ENCODE peak calls at places on chromosome 14, in five cellular contexts. K is stomach, F is H9, H is GM23248, O is PC-9. A is an unnamed sample.

GRCh38 chr14:64539186-64539552 is 1.4 kb upstream of the HSPA2 start:
- DNase-seq in K (no peak), F (no peak), H (peak; percentile 59), O (peak; percentile 79), A (no peak)

GRCh38 chr14:20658246-20658645 is 16.8 kb upstream of the OR6S1 start:
- DNase-seq in K (no peak), F (no peak), H (no peak), O (no peak), A (no peak)

GRCh38 chr14:59374048-59374447 is 91.1 kb downstream of the GPR135 start:
- DNase-seq in K (no peak), F (no peak), H (no peak), O (no peak), A (no peak)

GRCh38 chr14:61184117-61184516 is 97.0 kb downstream of the TMEM30B start:
- DNase-seq in K (no peak), F (no peak), H (peak; percentile 91), O (no peak), A (no peak)

GRCh38 chr14:96096639-96097610 is 57.8 kb downstream of the C14orf132 start:
- DNase-seq in K (no peak), F (no peak), H (no peak), O (no peak), A (no peak)

GRCh38 chr14:62626416-62626815 is 418.8 kb downstream of the KCNH5 start:
- DNase-seq in K (no peak), F (no peak), H (no peak), O (no peak), A (no peak)

GRCh38 chr14:87805315-87805723 is 187.7 kb downstream of the GALC start:
- DNase-seq in K (peak; percentile 29), F (peak; percentile 78), H (peak; percentile 48), O (no peak), A (no peak)

GRCh38 chr14:52124791-52125661 is 56.2 kb upstream of the NID2 start:
- DNase-seq in K (no peak), F (peak; percentile 49), H (peak; percentile 91), O (peak; percentile 72), A (no peak)

GRCh38 chr14:61397607-61398006 is 76.2 kb downstream of the PRKCH start:
- DNase-seq in K (no peak), F (no peak), H (no peak), O (no peak), A (no peak)

GRCh38 chr14:58777541-58777979 is 139.8 kb downstream of the DACT1 start:
- DNase-seq in K (no peak), F (no peak), H (no peak), O (no peak), A (no peak)

GRCh38 chr14:104604461-104605449 is at the start of gene TMEM179:
- DNase-seq in K (no peak), F (peak; percentile 76), H (peak; percentile 35), O (no peak), A (no peak)

GRCh38 chr14:95485222-95485819 is 31.1 kb downstream of the SYNE3 start:
- DNase-seq in K (no peak), F (no peak), H (no peak), O (no peak), A (no peak)

GRCh38 chr14:93797071-93797470 is 8.8 kb upstream of the PRIMA1 start:
- DNase-seq in K (no peak), F (no peak), H (no peak), O (no peak), A (no peak)

GRCh38 chr14:101858791-101859537 is 97.5 kb downstream of the PPP2R5C start:
- DNase-seq in K (no peak), F (no peak), H (no peak), O (no peak), A (no peak)

GRCh38 chr14:35342160-35343010 is 50.2 kb downstream of the PSMA6 start:
- DNase-seq in K (peak; percentile 65), F (no peak), H (peak; percentile 84), O (no peak), A (no peak)

GRCh38 chr14:60815371-60815770 is 80.8 kb downstream of the MNAT1 start:
- DNase-seq in K (no peak), F (no peak), H (no peak), O (no peak), A (no peak)

GRCh38 chr14:21191809-21192446 is 36.1 kb upstream of the OR5AU1 start:
- DNase-seq in K (peak; percentile 79), F (peak; percentile 97), H (peak; percentile 75), O (no peak), A (peak; percentile 85)

GRCh38 chr14:96673706-96674105 is 123.5 kb upstream of the VRK1 start:
- DNase-seq in K (no peak), F (no peak), H (no peak), O (no peak), A (no peak)

GRCh38 chr14:22008098-22008412 is 334.4 kb upstream of the OR4E1 start:
- DNase-seq in K (no peak), F (no peak), H (no peak), O (no peak), A (no peak)

GRCh38 chr14:60753264-60754126 is 18.9 kb downstream of the MNAT1 start:
- DNase-seq in K (no peak), F (no peak), H (no peak), O (no peak), A (peak; percentile 8)

GRCh38 chr14:60807247-60807646 is 72.7 kb downstream of the MNAT1 start:
- DNase-seq in K (no peak), F (no peak), H (no peak), O (no peak), A (no peak)

GRCh38 chr14:21268612-21269251 is 510 bp downstream of the HNRNPC start:
- DNase-seq in K (peak; percentile 30), F (no peak), H (peak; percentile 85), O (no peak), A (peak; percentile 34)

GRCh38 chr14:100782516-100783320 is 43.2 kb upstream of the MEG3 start:
- DNase-seq in K (no peak), F (no peak), H (no peak), O (no peak), A (no peak)

GRCh38 chr14:26808407-26808806 is 210.6 kb upstream of the NOVA1 start:
- DNase-seq in K (no peak), F (no peak), H (peak; percentile 31), O (no peak), A (no peak)

GRCh38 chr14:37591311-37591940 is 3.6 kb downstream of the FOXA1 start:
- DNase-seq in K (peak; percentile 65), F (peak; percentile 84), H (no peak), O (no peak), A (peak; percentile 51)

GRCh38 chr14:53193193-53193592 is 40.1 kb upstream of the DDHD1 start:
- DNase-seq in K (no peak), F (no peak), H (peak; percentile 38), O (no peak), A (no peak)

GRCh38 chr14:92460916-92461579 is 52.5 kb upstream of the RIN3 start:
- DNase-seq in K (peak; percentile 24), F (peak; percentile 37), H (peak; percentile 89), O (no peak), A (no peak)

GRCh38 chr14:98182385-98183055 is 1089.5 kb downstream of the BCL11B start:
- DNase-seq in K (no peak), F (no peak), H (peak; percentile 2), O (no peak), A (no peak)

GRCh38 chr14:80213602-80214001 is 2.3 kb upstream of the DIO2 start:
- DNase-seq in K (peak; percentile 41), F (peak; percentile 70), H (peak; percentile 90), O (no peak), A (peak; percentile 8)

GRCh38 chr14:63174760-63175191 is 29.5 kb upstream of the RHOJ start:
- DNase-seq in K (no peak), F (peak; percentile 34), H (peak; percentile 74), O (no peak), A (no peak)

DNA sequence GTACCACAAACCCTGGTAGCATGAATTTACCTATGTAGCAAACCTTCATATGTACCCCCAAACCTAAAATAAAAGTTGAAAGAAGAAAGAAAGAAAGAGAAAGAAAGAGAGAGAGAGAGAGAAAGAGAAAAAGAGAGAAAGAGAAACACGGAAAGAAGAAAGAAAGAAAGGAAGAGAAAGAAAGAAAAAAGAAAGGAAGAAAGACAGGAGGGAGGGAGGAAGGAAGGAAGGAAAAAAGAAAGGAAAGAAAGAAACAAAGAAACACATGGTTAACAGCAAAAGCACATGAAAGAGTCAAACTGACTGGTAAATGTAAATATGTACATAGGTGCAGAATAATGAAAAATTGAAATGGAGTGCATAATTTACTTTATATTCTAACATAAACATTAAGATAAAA is 903.4 kb downstream of the LRFN5 start:
- DNase-seq in K (no peak), F (no peak), H (no peak), O (no peak), A (no peak)
- H3K4me1 ChIP-seq in K (no peaks in the 10 kb centered on the region), F (peaks cover 4% of the 10 kb centered on the region), H (no peaks in the 10 kb centered on the region), O (no peaks in the 10 kb centered on the region), A (no peaks in the 10 kb centered on the region)

DNA sequence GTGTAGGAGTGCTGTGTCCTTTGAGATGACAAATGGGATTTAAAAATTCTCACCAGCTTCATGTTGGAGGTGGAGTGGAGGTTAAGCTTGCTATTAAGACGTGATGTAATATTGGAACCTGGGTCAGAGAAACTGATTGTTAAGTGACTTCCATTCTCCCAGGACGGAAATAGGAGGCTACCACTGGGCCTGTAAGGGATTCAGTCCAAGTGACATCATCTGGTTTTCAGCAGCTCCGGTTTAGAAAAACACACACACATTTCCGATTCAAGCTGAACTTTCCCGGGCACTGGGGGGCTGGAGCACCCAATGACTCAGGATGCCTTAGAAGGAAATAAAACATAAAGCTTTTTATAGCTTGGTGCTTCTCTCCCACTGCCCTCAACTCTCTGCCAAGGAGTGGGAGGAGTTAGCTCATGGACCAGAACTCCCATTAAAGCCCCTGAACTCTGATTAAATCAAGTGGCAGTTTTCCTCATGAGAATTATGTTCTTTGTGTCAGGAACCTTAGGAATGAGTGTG is 12.4 kb downstream of the CALM1 start:
- DNase-seq in K (no peak), F (no peak), H (peak; percentile 95), O (no peak), A (peak; percentile 39)
- H3K27ac ChIP-seq in K (peak overlapping the region; percentile 73), F (no peak overlapping the region), H (peak overlapping the region; percentile 67), O (no peak overlapping the region), A (peak overlapping the region; percentile 82)

DNA sequence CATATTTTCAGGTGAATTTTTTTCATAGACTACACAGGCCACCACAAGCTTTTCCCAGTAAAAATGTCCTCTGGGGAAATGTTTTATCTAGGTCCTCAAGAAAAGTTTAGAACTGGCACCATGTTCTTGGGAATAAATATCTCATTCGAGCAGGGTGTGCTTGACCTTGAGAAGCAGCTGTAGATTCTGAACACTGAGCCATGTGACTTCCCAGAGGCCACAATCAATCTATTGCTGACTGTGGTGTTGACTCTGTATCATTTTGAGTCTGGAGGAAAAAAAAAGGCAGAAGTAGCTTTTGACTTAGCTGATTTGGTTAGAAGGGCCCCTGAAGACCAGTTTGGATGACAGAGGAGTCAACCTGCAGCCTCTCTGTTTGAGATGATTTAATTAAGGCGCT is 592.3 kb upstream of the SEL1L start:
- DNase-seq in K (no peak), F (no peak), H (no peak), O (no peak), A (no peak)
- H3K9me3 ChIP-seq in K (no peaks in the 10 kb centered on the region), F (no peaks in the 10 kb centered on the region), H (no peaks in the 10 kb centered on the region), O (no peaks in the 10 kb centered on the region), A (peaks cover 3% of the 10 kb centered on the region)

DNA sequence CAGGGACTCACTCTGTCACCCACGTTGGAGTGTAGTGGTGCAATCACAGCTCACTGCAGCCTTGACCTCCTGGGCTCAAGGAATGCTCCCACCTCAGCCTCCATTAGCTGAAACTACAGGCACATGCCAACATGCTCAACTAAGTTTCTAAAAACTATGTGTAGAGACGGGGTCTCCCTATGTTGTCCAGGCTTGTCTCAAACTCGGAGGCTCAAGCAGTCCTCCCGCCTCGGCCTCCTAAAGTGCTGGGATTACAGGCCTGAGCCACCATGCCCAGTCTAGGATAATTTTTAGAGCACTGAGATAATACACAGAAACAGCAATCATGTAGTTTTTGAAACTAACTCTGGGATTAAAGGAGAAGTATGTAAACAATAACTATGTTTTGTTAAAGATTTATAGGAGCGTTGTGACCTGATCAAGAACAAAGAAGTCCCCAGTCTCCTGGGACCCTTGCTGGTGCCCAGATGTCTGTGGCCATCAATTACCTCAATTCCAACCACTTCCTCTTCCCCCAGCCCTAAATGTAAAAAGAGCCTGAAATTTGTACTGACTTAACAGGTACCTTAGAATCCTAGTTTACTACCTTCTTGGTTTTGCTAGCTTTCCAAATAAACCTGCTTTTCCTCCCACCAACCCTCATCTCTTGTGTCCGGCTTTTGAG is 28.9 kb upstream of the EGLN3 start:
- DNase-seq in K (no peak), F (no peak), H (no peak), O (no peak), A (no peak)
- H3K4me1 ChIP-seq in K (no peaks in the 10 kb centered on the region), F (no peaks in the 10 kb centered on the region), H (no peaks in the 10 kb centered on the region), O (no peaks in the 10 kb centered on the region), A (no peaks in the 10 kb centered on the region)

A was measured in transverse colon.